ENCODE peak calls at places on chromosomes 2 and 18, in four cellular contexts. One of them, this sample, is unnamed.

GRCh38 chr2:237459226-237459625 is 27.8 kb upstream of the MLPH start:
- DNase-seq in non-pigmented ciliary epithelial cell: no peak
- DNase-seq in cardiac septum: peak
- DNase-seq in H54: no peak
- DNase-seq in this sample: no peak

GRCh38 chr2:54321062-54321461 is 65.0 kb upstream of the TSPYL6 start:
- DNase-seq in cardiac septum: no peak
- DNase-seq in non-pigmented ciliary epithelial cell: no peak
- DNase-seq in H54: no peak
- DNase-seq in this sample: no peak

GRCh38 chr2:84435331-84436081 is 23.6 kb downstream of the SUCLG1 start:
- DNase-seq in H54: no peak
- DNase-seq in cardiac septum: no peak
- DNase-seq in non-pigmented ciliary epithelial cell: no peak
- DNase-seq in this sample: no peak

GRCh38 chr2:43443317-43443716 is 152.5 kb downstream of the THADA start:
- DNase-seq in non-pigmented ciliary epithelial cell: no peak
- DNase-seq in cardiac septum: no peak
- DNase-seq in H54: no peak
- DNase-seq in this sample: no peak

GRCh38 chr2:176560296-176560695 is 291.1 kb downstream of the MTX2 start:
- DNase-seq in H54: no peak
- DNase-seq in cardiac septum: no peak
- DNase-seq in non-pigmented ciliary epithelial cell: no peak
- DNase-seq in this sample: no peak

GRCh38 chr2:69381337-69381737 is 5.7 kb downstream of the GFPT1 start:
- DNase-seq in cardiac septum: no peak
- DNase-seq in non-pigmented ciliary epithelial cell: no peak
- DNase-seq in H54: no peak
- DNase-seq in this sample: no peak

GRCh38 chr18:58501033-58501432 is 127.9 kb downstream of the ALPK2 start:
- DNase-seq in H54: no peak
- DNase-seq in non-pigmented ciliary epithelial cell: no peak
- DNase-seq in cardiac septum: no peak
- DNase-seq in this sample: no peak

GRCh38 chr2:232009639-232010274 is 48.2 kb downstream of the DIS3L2 start:
- DNase-seq in cardiac septum: no peak
- DNase-seq in non-pigmented ciliary epithelial cell: no peak
- DNase-seq in H54: no peak
- DNase-seq in this sample: no peak

GRCh38 chr18:48944634-48945033 is 6.1 kb downstream of the SMAD7 start:
- DNase-seq in H54: no peak
- DNase-seq in non-pigmented ciliary epithelial cell: no peak
- DNase-seq in cardiac septum: no peak
- DNase-seq in this sample: no peak

GRCh38 chr18:63881851-63882250 is 5.7 kb upstream of the SERPINB2 start:
- DNase-seq in non-pigmented ciliary epithelial cell: no peak
- DNase-seq in H54: no peak
- DNase-seq in cardiac septum: no peak
- DNase-seq in this sample: no peak

GRCh38 chr2:42835577-42836371 is 43.4 kb upstream of the HAAO start:
- DNase-seq in cardiac septum: peak
- DNase-seq in non-pigmented ciliary epithelial cell: peak
- DNase-seq in H54: peak
- DNase-seq in this sample: no peak

GRCh38 chr2:196459539-196459938 is 180.0 kb upstream of the CCDC150 start:
- DNase-seq in cardiac septum: no peak
- DNase-seq in non-pigmented ciliary epithelial cell: peak
- DNase-seq in H54: no peak
- DNase-seq in this sample: peak

GRCh38 chr2:169983506-169983905 is 156.3 kb downstream of the UBR3 start:
- DNase-seq in non-pigmented ciliary epithelial cell: no peak
- DNase-seq in cardiac septum: no peak
- DNase-seq in H54: no peak
- DNase-seq in this sample: no peak

GRCh38 chr2:143482316-143482715 is 353.1 kb downstream of the ARHGAP15 start:
- DNase-seq in non-pigmented ciliary epithelial cell: peak
- DNase-seq in H54: no peak
- DNase-seq in cardiac septum: no peak
- DNase-seq in this sample: no peak

GRCh38 chr2:96470089-96470488 is 35.1 kb downstream of the NEURL3 start:
- DNase-seq in H54: no peak
- DNase-seq in non-pigmented ciliary epithelial cell: no peak
- DNase-seq in cardiac septum: no peak
- DNase-seq in this sample: no peak

GRCh38 chr2:176553685-176554106 is 284.5 kb downstream of the MTX2 start:
- DNase-seq in H54: peak
- DNase-seq in cardiac septum: peak
- DNase-seq in non-pigmented ciliary epithelial cell: no peak
- DNase-seq in this sample: peak

GRCh38 chr2:8514748-8515389 is 167.0 kb upstream of the ID2 start:
- DNase-seq in non-pigmented ciliary epithelial cell: no peak
- DNase-seq in H54: no peak
- DNase-seq in cardiac septum: peak
- DNase-seq in this sample: peak